ENCODE peak calls at places on chromosomes 5 and 9, in four cellular contexts. E, Q, X and A are unnamed samples.

GRCh38 chr9:127506814-127507750 is 55.8 kb downstream of the LRSAM1 start:
- DNase-seq in E (no peak), Q (no peak), X (no peak), A (no peak)

GRCh38 chr5:32848120-32848519 is 137.0 kb downstream of the NPR3 start:
- DNase-seq in E (no peak), Q (no peak), X (no peak), A (no peak)

GRCh38 chr5:151157426-151158286 is at the start of gene ANXA6:
- DNase-seq in E (peak; percentile 84), Q (peak; percentile 94), X (peak; percentile 91), A (peak; percentile 70)

GRCh38 chr9:87405677-87406544 is 91.8 kb upstream of the DAPK1 start:
- DNase-seq in E (peak; percentile 71), Q (no peak), X (no peak), A (no peak)

GRCh38 chr5:129541648-129542251 is 81.7 kb downstream of the ADAMTS19 start:
- DNase-seq in E (no peak), Q (no peak), X (no peak), A (no peak)

GRCh38 chr9:119278138-119278537 is 91.1 kb downstream of the BRINP1 start:
- DNase-seq in E (no peak), Q (no peak), X (no peak), A (no peak)

GRCh38 chr5:161266954-161267353 is 279.6 kb downstream of the GABRB2 start:
- DNase-seq in E (no peak), Q (no peak), X (no peak), A (no peak)

GRCh38 chr5:139895046-139895445 is 99.4 kb downstream of the PSD2 start:
- DNase-seq in E (no peak), Q (no peak), X (no peak), A (no peak)

GRCh38 chr5:65050140-65050539 is 281.4 kb downstream of the CWC27 start:
- DNase-seq in E (no peak), Q (no peak), X (no peak), A (no peak)

GRCh38 chr5:14176888-14177287 is 33.7 kb downstream of the TRIO start:
- DNase-seq in E (no peak), Q (no peak), X (no peak), A (no peak)

GRCh38 chr9:97615439-97616072 is 17.6 kb downstream of the TSTD2 start:
- DNase-seq in E (peak; percentile 78), Q (peak; percentile 69), X (no peak), A (peak; percentile 44)

GRCh38 chr9:126626117-126627022 is 12.6 kb downstream of the LMX1B start:
- DNase-seq in E (no peak), Q (no peak), X (no peak), A (no peak)

GRCh38 chr5:137666109-137666850 is 69.6 kb downstream of the KLHL3 start:
- DNase-seq in E (peak; percentile 70), Q (no peak), X (no peak), A (peak; percentile 15)

GRCh38 chr9:73807956-73808355 is 656.3 kb downstream of the ANXA1 start:
- DNase-seq in E (no peak), Q (no peak), X (no peak), A (no peak)

GRCh38 chr5:41156739-41157138 is 56.6 kb downstream of the C6 start:
- DNase-seq in E (no peak), Q (no peak), X (no peak), A (no peak)

GRCh38 chr5:72817076-72817476 is 615 bp downstream of the TNPO1 start:
- DNase-seq in E (peak; percentile 62), Q (peak; percentile 22), X (peak; percentile 54), A (peak; percentile 23)

GRCh38 chr5:139709587-139710369 is 61.6 kb downstream of the CXXC5 start:
- DNase-seq in E (no peak), Q (no peak), X (peak; percentile 47), A (no peak)

GRCh38 chr9:111036946-111037743 is 1.1 kb downstream of the LPAR1 start:
- DNase-seq in E (no peak), Q (no peak), X (no peak), A (no peak)

GRCh38 chr5:8861764-8862163 is 684.1 kb downstream of the SEMA5A start:
- DNase-seq in E (no peak), Q (no peak), X (no peak), A (no peak)

GRCh38 chr5:137610598-137610997 is 111.5 kb upstream of the SPOCK1 start:
- DNase-seq in E (no peak), Q (no peak), X (no peak), A (no peak)

GRCh38 chr5:44046581-44047327 is 342.5 kb downstream of the FGF10 start:
- DNase-seq in E (peak; percentile 2), Q (no peak), X (no peak), A (no peak)

GRCh38 chr9:121645853-121646807 is 5.3 kb upstream of the DAB2IP start:
- DNase-seq in E (no peak), Q (no peak), X (peak; percentile 38), A (no peak)

GRCh38 chr9:90839183-90839582 is 37.6 kb downstream of the SYK start:
- DNase-seq in E (no peak), Q (no peak), X (no peak), A (no peak)

GRCh38 chr5:148311516-148311915 is 707 bp upstream of the SPINK7 start:
- DNase-seq in E (no peak), Q (no peak), X (no peak), A (no peak)

GRCh38 chr9:33229359-33230120 is 10.4 kb upstream of the SPINK4 start:
- DNase-seq in E (peak; percentile 88), Q (peak; percentile 82), X (no peak), A (no peak)

GRCh38 chr5:112084149-112084548 is 327.2 kb upstream of the NREP start:
- DNase-seq in E (no peak), Q (no peak), X (no peak), A (no peak)

GRCh38 chr9:95057121-95057520 is 260.4 kb downstream of the FANCC start:
- DNase-seq in E (no peak), Q (no peak), X (no peak), A (no peak)

GRCh38 chr9:77632652-77633051 is 15.5 kb downstream of the GNA14 start:
- DNase-seq in E (no peak), Q (no peak), X (no peak), A (no peak)

GRCh38 chr9:135932656-135933055 is 25.3 kb upstream of the CAMSAP1 start:
- DNase-seq in E (no peak), Q (no peak), X (no peak), A (no peak)
- TF ChIP-seq CTCF in E (no peak), Q (no peak), X (no peak), A (no peak)

GRCh38 chr5:50836356-50836755 is 169.9 kb downstream of the PARP8 start:
- DNase-seq in E (no peak), Q (no peak), X (no peak), A (no peak)
- H3K27ac ChIP-seq in E (no peak overlapping the region), Q (no peak overlapping the region), X (no peak overlapping the region), A (no peak overlapping the region)

GRCh38 chr5:45383985-45384384 is 312.2 kb downstream of the HCN1 start:
- DNase-seq in E (no peak), Q (no peak), X (no peak), A (no peak)
- H3K9me3 ChIP-seq in E (no peaks in the 10 kb centered on the region), Q (peaks cover 7% of the 10 kb centered on the region), X (peaks cover 13% of the 10 kb centered on the region), A (no peaks in the 10 kb centered on the region)

DNA sequence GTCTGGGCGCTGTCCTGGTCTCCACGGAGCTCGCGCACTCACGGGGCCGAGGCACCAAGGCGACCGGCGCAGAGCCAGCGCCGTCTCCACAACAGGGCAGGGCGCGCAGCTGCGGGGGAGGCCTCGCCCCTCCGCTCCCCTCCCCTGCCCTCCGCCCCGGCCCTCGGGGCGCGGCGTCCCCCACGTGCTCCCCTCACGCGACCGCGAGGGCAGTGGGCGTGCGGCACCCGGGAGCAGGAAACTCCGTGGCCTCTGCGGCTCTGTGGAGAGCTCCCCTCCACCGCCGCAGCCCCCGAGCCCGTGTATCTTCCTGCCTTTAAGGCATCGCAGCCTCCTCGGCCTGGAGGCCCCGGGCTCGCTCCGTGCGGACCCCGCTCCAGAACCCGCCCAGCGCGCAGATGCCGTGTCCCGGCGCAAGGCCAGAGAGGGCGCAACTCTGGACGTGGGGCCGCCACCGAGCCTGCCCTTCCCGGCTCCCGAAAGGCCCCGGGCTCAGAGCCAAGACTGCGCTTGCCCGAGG is 706 bp upstream of the TUBB4B start:
- DNase-seq in E (peak; percentile 82), Q (no peak), X (peak; percentile 84), A (peak; percentile 49)
- TF ChIP-seq CTCF in E (no peak), Q (peak; percentile 22), X (peak; percentile 21), A (no peak)

GRCh38 chr9:93286252-93287188 is 102.6 kb downstream of the WNK2 start:
- DNase-seq in E (no peak), Q (no peak), X (no peak), A (no peak)
- H3K27ac ChIP-seq in E (no peak overlapping the region), Q (no peak overlapping the region), X (no peak overlapping the region), A (no peak overlapping the region)

GRCh38 chr5:178327446-178327845 is 94.8 kb upstream of the PHYKPL start:
- DNase-seq in E (no peak), Q (no peak), X (no peak), A (no peak)
- H3K9me3 ChIP-seq in E (no peaks in the 10 kb centered on the region), Q (no peaks in the 10 kb centered on the region), X (no peaks in the 10 kb centered on the region), A (no peaks in the 10 kb centered on the region)

GRCh38 chr9:35813434-35814105 is 1.3 kb downstream of the HINT2 start:
- DNase-seq in E (no peak), Q (peak; percentile 78), X (no peak), A (no peak)

GRCh38 chr9:35814106-35814840 is 569 bp downstream of the HINT2 start:
- DNase-seq in E (peak; percentile 77), Q (peak; percentile 70), X (peak; percentile 75), A (no peak)

GRCh38 chr9:35818341-35818740 is 3.5 kb upstream of the HINT2 start:
- DNase-seq in E (no peak), Q (no peak), X (no peak), A (no peak)

GRCh38 chr9:35814841-35815543 is at the start of gene HINT2:
- DNase-seq in E (peak; percentile 98), Q (peak; percentile 98), X (peak; percentile 96), A (peak; percentile 95)

GRCh38 chr9:35816708-35817107 is 1.9 kb upstream of the HINT2 start:
- DNase-seq in E (no peak), Q (peak; percentile 46), X (no peak), A (no peak)
- TF ChIP-seq CTCF in E (no peak), Q (no peak), X (no peak), A (no peak)